ENCODE peak calls at places on chromosomes 1 and 21, in nine cellular contexts. P, A, M, G, H, L, B, O and I are unnamed samples.

GRCh38 chr1:18513995-18514394 is 33.3 kb downstream of the KLHDC7A start:
- DNase-seq in B (no peak), O (no peak), L (no peak), M (no peak), H (no peak), P (no peak), G (no peak), A (no peak), I (no peak)

GRCh38 chr1:113912594-113913311 is 7.6 kb downstream of the DCLRE1B start:
- DNase-seq in P (peak; percentile 69), M (no peak), G (no peak), L (no peak), H (peak; percentile 71), A (no peak), O (no peak), B (peak; percentile 93), I (peak; percentile 48)

GRCh38 chr1:230509281-230509977 is 83.3 kb upstream of the PGBD5 start:
- DNase-seq in A (no peak), G (no peak), O (peak; percentile 37), L (no peak), B (peak; percentile 91), P (peak; percentile 55), M (peak; percentile 50), H (peak; percentile 94), I (peak; percentile 85)

GRCh38 chr1:93597697-93598096 is 83.9 kb downstream of the BCAR3 start:
- DNase-seq in G (no peak), B (peak; percentile 59), A (no peak), O (no peak), H (no peak), L (no peak), P (peak; percentile 75), M (no peak), I (no peak)

GRCh38 chr1:185733818-185734709 is at the start of gene HMCN1:
- DNase-seq in B (peak; percentile 82), H (peak; percentile 32), A (peak; percentile 89), P (peak; percentile 82), O (peak; percentile 2), L (peak; percentile 7), M (peak; percentile 84), G (peak; percentile 89), I (peak; percentile 68)

GRCh38 chr1:30688920-30689794 is 34.2 kb downstream of the MATN1 start:
- DNase-seq in L (no peak), O (no peak), P (peak; percentile 19), H (no peak), A (no peak), M (peak; percentile 8), B (no peak), G (peak; percentile 41), I (no peak)

GRCh38 chr1:192724670-192725069 is 84.2 kb upstream of the RGS2 start:
- DNase-seq in G (no peak), H (no peak), M (no peak), B (peak; percentile 82), A (no peak), O (no peak), L (no peak), P (no peak), I (peak; percentile 72)

GRCh38 chr1:26723013-26723991 is 27.5 kb downstream of the ARID1A start:
- DNase-seq in H (peak; percentile 99), L (no peak), P (peak; percentile 84), G (peak; percentile 83), A (peak; percentile 94), M (peak; percentile 83), O (peak; percentile 48), B (peak; percentile 100), I (peak; percentile 97)

GRCh38 chr21:38833122-38833521 is 27.4 kb downstream of the ETS2 start:
- DNase-seq in G (no peak), P (no peak), O (no peak), B (no peak), A (no peak), M (no peak), H (no peak), L (no peak), I (no peak)

GRCh38 chr1:87335175-87335992 is 6.7 kb downstream of the LMO4 start:
- DNase-seq in H (peak; percentile 21), G (peak; percentile 83), M (peak; percentile 85), L (peak; percentile 83), A (peak; percentile 81), B (peak; percentile 31), P (peak; percentile 84), O (peak; percentile 82), I (peak; percentile 30)

GRCh38 chr1:1068077-1068373 is 6.1 kb downstream of the RNF223 start:
- DNase-seq in M (no peak), B (no peak), P (no peak), O (no peak), H (no peak), G (no peak), L (no peak), A (no peak), I (no peak)
- H3K4me3 ChIP-seq in M (peak overlapping the region; percentile 49), B (no peak overlapping the region), P (no peak overlapping the region), O (peak overlapping the region; percentile 70), H (no peak overlapping the region), G (no peak overlapping the region), L (no peak overlapping the region), A (peak overlapping the region; percentile 55), I (no peak overlapping the region)

GRCh38 chr1:201506573-201507567 is at the start of gene CSRP1:
- DNase-seq in H (peak; percentile 89), G (peak; percentile 95), B (peak; percentile 85), M (peak; percentile 90), P (peak; percentile 90), O (peak; percentile 92), L (peak; percentile 83), A (peak; percentile 54), I (peak; percentile 84)
- TF ChIP-seq CTCF in H (no peak), G (peak; percentile 9), B (no peak), M (no peak), P (no peak), O (peak; percentile 9), L (no peak), A (no peak), I (no peak)

GRCh38 chr1:145871994-145872411 is 13.1 kb upstream of the PIAS3 start:
- DNase-seq in M (peak; percentile 56), O (peak; percentile 25), L (peak; percentile 75), G (peak; percentile 70), H (peak; percentile 61), B (peak; percentile 36), P (peak; percentile 70), A (peak; percentile 13), I (peak; percentile 66)

GRCh38 chr1:145877923-145878486 is 7.7 kb downstream of the ANKRD35 start:
- DNase-seq in L (no peak), O (no peak), A (no peak), M (no peak), G (peak; percentile 59), H (peak; percentile 26), P (no peak), B (no peak), I (no peak)

GRCh38 chr1:145874646-145875045 is 11.0 kb downstream of the ANKRD35 start:
- DNase-seq in M (no peak), B (no peak), H (no peak), O (no peak), L (peak; percentile 51), P (no peak), G (peak; percentile 12), A (no peak), I (no peak)

GRCh38 chr1:145868232-145868631 is 9.4 kb upstream of the PIAS3 start:
- DNase-seq in P (no peak), M (no peak), B (no peak), A (no peak), O (no peak), G (peak; percentile 24), L (no peak), H (peak; percentile 52), I (no peak)

DNA sequence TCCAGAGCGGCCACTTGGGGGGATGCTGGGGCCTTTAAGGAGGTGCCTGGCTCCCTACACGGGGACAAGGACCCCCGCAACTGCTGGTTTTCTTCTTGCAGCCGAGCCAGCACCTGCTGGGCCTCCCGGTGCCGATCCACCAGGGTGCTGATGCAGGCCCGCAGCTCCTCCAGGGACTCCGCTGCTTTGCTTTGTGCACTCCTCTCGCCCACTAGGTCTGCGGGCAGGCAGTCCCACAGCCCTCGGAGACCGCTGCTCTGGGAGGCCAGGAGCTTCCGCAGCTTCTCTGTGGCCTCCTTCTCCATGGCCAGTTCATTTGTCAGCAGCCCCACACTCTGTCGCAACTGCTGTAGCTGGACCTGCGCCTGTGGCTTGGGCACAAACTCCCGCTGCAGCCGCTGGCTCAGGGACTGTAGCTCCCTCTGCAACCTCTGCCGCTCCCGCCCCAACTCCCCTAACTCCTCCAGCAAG is 13.2 kb downstream of the ANKRD35 start:
- DNase-seq in B (peak; percentile 55), H (peak; percentile 19), G (peak; percentile 86), M (peak; percentile 44), L (peak; percentile 70), P (peak; percentile 93), O (no peak), A (no peak), I (peak; percentile 17)
- H3K4me3 ChIP-seq in B (peak overlapping the region; percentile 61), H (peak overlapping the region; percentile 57), G (peak overlapping the region; percentile 61), M (peak overlapping the region; percentile 37), L (peak overlapping the region; percentile 29), P (peak overlapping the region; percentile 81), O (no peak overlapping the region), A (no peak overlapping the region), I (peak overlapping the region; percentile 42)

DNA sequence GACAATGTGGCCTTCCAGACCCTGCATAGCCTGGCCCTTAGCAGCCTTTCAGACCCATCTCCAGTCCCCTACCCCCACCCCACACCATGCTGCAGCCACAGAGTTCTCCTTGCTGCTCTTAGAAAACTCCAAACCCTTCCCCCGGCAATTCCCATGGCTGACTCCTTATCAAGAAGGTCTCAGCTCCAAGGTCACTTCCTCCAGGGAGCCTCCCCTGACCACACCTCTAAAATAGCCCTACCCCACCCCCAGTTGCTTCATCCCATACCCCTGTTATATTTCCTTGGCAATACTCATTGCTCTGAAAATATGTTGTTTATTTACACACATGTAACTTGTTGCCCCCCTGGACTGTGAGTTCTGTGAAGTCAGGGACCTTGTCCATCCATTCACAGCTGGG is 4.3 kb upstream of the ADGRB2 start:
- DNase-seq in B (no peak), G (no peak), L (no peak), P (no peak), M (no peak), O (no peak), H (no peak), A (no peak), I (no peak)
- TF ChIP-seq CTCF in B (no peak), G (no peak), L (no peak), P (no peak), M (no peak), O (no peak), H (no peak), A (no peak), I (no peak)

GRCh38 chr1:54475357-54476230 is 69.4 kb upstream of the SSBP3 start:
- DNase-seq in P (peak; percentile 47), B (no peak), M (no peak), L (no peak), A (peak; percentile 65), H (no peak), G (no peak), O (no peak), I (no peak)
- H3K4me3 ChIP-seq in P (peak overlapping the region; percentile 55), B (no peak overlapping the region), M (no peak overlapping the region), L (no peak overlapping the region), A (no peak overlapping the region), H (no peak overlapping the region), G (peak overlapping the region; percentile 49), O (no peak overlapping the region), I (no peak overlapping the region)